ENCODE peak calls at places on chromosomes 2 and 18, in four cellular contexts. One of them, this sample, is unnamed.

GRCh38 chr2:167438206-167438605 is 549.9 kb downstream of the XIRP2 start:
- DNase-seq in H54: peak; percentile 19
- DNase-seq in naive thymus-derived CD8-positive, alpha-beta T cell: no peak
- DNase-seq in spleen: no peak
- DNase-seq in this sample: no peak

GRCh38 chr2:60961457-60961856 is 56.1 kb upstream of the PEX13 start:
- DNase-seq in H54: no peak
- DNase-seq in naive thymus-derived CD8-positive, alpha-beta T cell: no peak
- DNase-seq in spleen: no peak
- DNase-seq in this sample: no peak

GRCh38 chr18:45962461-45962860 is 4.7 kb downstream of the EPG5 start:
- DNase-seq in H54: no peak
- DNase-seq in naive thymus-derived CD8-positive, alpha-beta T cell: peak; percentile 5
- DNase-seq in spleen: no peak
- DNase-seq in this sample: no peak

GRCh38 chr2:1993711-1994682 is 249.7 kb upstream of the PXDN start:
- DNase-seq in H54: no peak
- DNase-seq in naive thymus-derived CD8-positive, alpha-beta T cell: no peak
- DNase-seq in spleen: no peak
- DNase-seq in this sample: no peak

GRCh38 chr2:38702413-38702812 is 36.5 kb downstream of the GALM start:
- DNase-seq in H54: peak; percentile 47
- DNase-seq in naive thymus-derived CD8-positive, alpha-beta T cell: no peak
- DNase-seq in spleen: no peak
- DNase-seq in this sample: no peak

GRCh38 chr2:15836134-15836941 is 104.0 kb upstream of the MYCN start:
- DNase-seq in H54: no peak
- DNase-seq in naive thymus-derived CD8-positive, alpha-beta T cell: no peak
- DNase-seq in spleen: no peak
- DNase-seq in this sample: no peak

GRCh38 chr18:50663626-50664441 is 103.9 kb downstream of the MAPK4 start:
- DNase-seq in H54: no peak
- DNase-seq in naive thymus-derived CD8-positive, alpha-beta T cell: no peak
- DNase-seq in spleen: no peak
- DNase-seq in this sample: no peak

GRCh38 chr2:138723588-138723987 is 56.6 kb downstream of the NXPH2 start:
- DNase-seq in H54: no peak
- DNase-seq in naive thymus-derived CD8-positive, alpha-beta T cell: no peak
- DNase-seq in spleen: no peak
- DNase-seq in this sample: no peak

GRCh38 chr18:68454511-68455228 is 260.2 kb downstream of the TMX3 start:
- DNase-seq in H54: no peak
- DNase-seq in naive thymus-derived CD8-positive, alpha-beta T cell: no peak
- DNase-seq in spleen: no peak
- DNase-seq in this sample: no peak